ENCODE peak calls at places on chromosomes 7 and 10, in five cellular contexts. Y is NCI-H345, L is mucosa of gallbladder, G is GM12878, S is A673. I is an unnamed sample.

GRCh38 chr7:55250313-55250712 is 114.8 kb upstream of the LANCL2 start:
- DNase-seq in Y (peak; percentile 10), L (no peak), G (no peak), S (peak; percentile 50), I (no peak)

GRCh38 chr10:128993443-128993842 is 473.6 kb upstream of the MGMT start:
- DNase-seq in Y (no peak), L (no peak), G (no peak), S (no peak), I (no peak)

GRCh38 chr7:460374-461117 is 59.1 kb downstream of the PDGFA start:
- DNase-seq in Y (no peak), L (no peak), G (no peak), S (no peak), I (no peak)

GRCh38 chr7:154568346-154568745 is 434.6 kb downstream of the PAXIP1 start:
- DNase-seq in Y (no peak), L (no peak), G (no peak), S (no peak), I (no peak)

GRCh38 chr7:34392972-34393371 is 265.0 kb upstream of the NPSR1 start:
- DNase-seq in Y (no peak), L (no peak), G (no peak), S (no peak), I (no peak)

GRCh38 chr10:42594246-42594650 is 44.1 kb downstream of the ZNF33B start:
- DNase-seq in Y (no peak), L (no peak), G (no peak), S (no peak), I (no peak)

GRCh38 chr10:102235598-102235920 is 5.8 kb downstream of the PITX3 start:
- DNase-seq in Y (no peak), L (no peak), G (no peak), S (no peak), I (no peak)

GRCh38 chr10:91579351-91579985 is 53.4 kb downstream of the PPP1R3C start:
- DNase-seq in Y (no peak), L (no peak), G (no peak), S (no peak), I (no peak)

GRCh38 chr10:104809288-104810090 is 168.4 kb downstream of the SORCS3 start:
- DNase-seq in Y (peak; percentile 53), L (no peak), G (no peak), S (peak; percentile 14), I (peak; percentile 48)

GRCh38 chr7:70701487-70701886 is 430.5 kb upstream of the GALNT17 start:
- DNase-seq in Y (no peak), L (no peak), G (no peak), S (no peak), I (no peak)

GRCh38 chr7:12719141-12719919 is 31.9 kb downstream of the ARL4A start:
- DNase-seq in Y (no peak), L (no peak), G (no peak), S (peak; percentile 70), I (no peak)

GRCh38 chr7:131431289-131431688 is 103.6 kb downstream of the MKLN1 start:
- DNase-seq in Y (peak; percentile 83), L (no peak), G (no peak), S (no peak), I (no peak)

GRCh38 chr7:82430518-82431465 is 12.8 kb downstream of the CACNA2D1 start:
- DNase-seq in Y (no peak), L (no peak), G (no peak), S (no peak), I (no peak)

GRCh38 chr10:104337527-104337984 is 709 bp downstream of the ITPRIP start:
- DNase-seq in Y (no peak), L (no peak), G (no peak), S (no peak), I (no peak)

GRCh38 chr10:78470267-78471103 is 436.8 kb downstream of the RPS24 start:
- DNase-seq in Y (peak; percentile 79), L (peak; percentile 8), G (no peak), S (no peak), I (no peak)

GRCh38 chr10:64733980-64734379 is 1212.8 kb downstream of the REEP3 start:
- DNase-seq in Y (no peak), L (peak; percentile 19), G (no peak), S (peak; percentile 14), I (no peak)

GRCh38 chr7:120858299-120858636 is 324 bp upstream of the TSPAN12 start:
- DNase-seq in Y (no peak), L (no peak), G (no peak), S (no peak), I (no peak)

GRCh38 chr10:17200885-17201164 is 647 bp downstream of the TRDMT1 start:
- DNase-seq in Y (no peak), L (peak; percentile 46), G (no peak), S (peak; percentile 78), I (no peak)

GRCh38 chr7:70703785-70704184 is 428.2 kb upstream of the GALNT17 start:
- DNase-seq in Y (no peak), L (no peak), G (no peak), S (peak; percentile 54), I (no peak)

GRCh38 chr10:8045728-8046494 is 8.6 kb upstream of the GATA3 start:
- DNase-seq in Y (no peak), L (no peak), G (no peak), S (no peak), I (no peak)

GRCh38 chr10:58632211-58632610 is 119.5 kb downstream of the BICC1 start:
- DNase-seq in Y (no peak), L (no peak), G (no peak), S (no peak), I (no peak)